ENCODE peak calls at places on chromosome 14, in eight cellular contexts. E is adipocyte; H is naive thymus-derived CD8-positive, alpha-beta T cell; F is tibial nerve; R is HS-27A; Z is stimulated activated CD4-positive, alpha-beta T cell treated with anti-CD3 and anti-CD28 coated beads, Interleukin-2, amount 100 ng/mL, for 48 hours; K is ascending aorta; B is sigmoid colon. Y is an unnamed sample.

GRCh38 chr14:35159742-35160409 is 37.5 kb downstream of the PRORP start:
- DNase-seq in K (no peak), H (no peak), Z (no peak), B (no peak), E (peak; percentile 84), R (peak; percentile 78), F (no peak), Y (no peak)

GRCh38 chr14:64910847-64911495 is 3.3 kb upstream of the CHURC1 start:
- DNase-seq in H (no peak), F (no peak), E (peak; percentile 81), R (no peak), Z (no peak), K (no peak), B (no peak), Y (no peak)

GRCh38 chr14:53367631-53368030 is 214.5 kb upstream of the DDHD1 start:
- DNase-seq in H (no peak), B (no peak), K (no peak), R (no peak), E (peak; percentile 76), Z (no peak), F (no peak), Y (no peak)

GRCh38 chr14:34365309-34365915 is 96.6 kb downstream of the SPTSSA start:
- DNase-seq in Z (no peak), B (no peak), K (no peak), E (peak; percentile 50), R (no peak), F (no peak), H (no peak), Y (no peak)

GRCh38 chr14:100523131-100523530 is 64.1 kb downstream of the BEGAIN start:
- DNase-seq in B (peak; percentile 14), R (no peak), Z (no peak), K (no peak), E (no peak), F (no peak), H (no peak), Y (no peak)

GRCh38 chr14:64266206-64266605 is 28.0 kb downstream of the ESR2 start:
- DNase-seq in R (peak; percentile 14), B (no peak), E (peak; percentile 48), H (no peak), K (no peak), Z (no peak), F (no peak), Y (no peak)

GRCh38 chr14:32933623-32933942 is 5.1 kb upstream of the NPAS3 start:
- DNase-seq in B (no peak), E (peak; percentile 61), R (no peak), K (no peak), F (no peak), Z (no peak), H (no peak), Y (no peak)

GRCh38 chr14:66099931-66100330 is 386.2 kb upstream of the CCDC196 start:
- DNase-seq in Z (no peak), F (no peak), E (no peak), K (no peak), H (no peak), B (no peak), R (no peak), Y (no peak)

GRCh38 chr14:55540847-55541773 is 38.9 kb upstream of the KTN1 start:
- DNase-seq in F (no peak), B (no peak), H (no peak), K (no peak), E (peak; percentile 54), R (no peak), Z (no peak), Y (no peak)

GRCh38 chr14:103393687-103394626 is 8.7 kb downstream of the MARK3 start:
- DNase-seq in Z (no peak), K (no peak), H (no peak), E (peak; percentile 82), F (no peak), R (no peak), B (no peak), Y (peak; percentile 56)

GRCh38 chr14:102498005-102498677 is 11.4 kb downstream of the ANKRD9 start:
- DNase-seq in H (no peak), F (no peak), Z (no peak), B (no peak), R (no peak), K (no peak), E (no peak), Y (no peak)

GRCh38 chr14:100487304-100487703 is 99.9 kb downstream of the BEGAIN start:
- DNase-seq in H (no peak), F (no peak), B (no peak), R (no peak), E (no peak), K (no peak), Z (no peak), Y (no peak)

GRCh38 chr14:23465261-23465660 is 4.2 kb upstream of the NGDN start:
- DNase-seq in E (no peak), K (no peak), R (no peak), F (no peak), H (no peak), B (no peak), Z (no peak), Y (no peak)

Y was measured in gastrocnemius medialis.